ENCODE peak calls at places on chromosomes 13 and 19, in five cellular contexts. G, Z, Y, V and K are unnamed samples.

GRCh38 chr13:68810660-68811059 is 1297.0 kb upstream of the ATXN8OS start:
- DNase-seq in Y (peak), Z (no peak), V (no peak), G (no peak), K (peak)

GRCh38 chr13:34021619-34022018 is 203.7 kb downstream of the RFC3 start:
- DNase-seq in V (no peak), Y (no peak), Z (no peak), G (no peak), K (no peak)

GRCh38 chr13:94178625-94179244 is 300.7 kb downstream of the DCT start:
- DNase-seq in Z (no peak), V (no peak), G (no peak), Y (no peak), K (no peak)

GRCh38 chr13:74346960-74347359 is 212.8 kb upstream of the KLF12 start:
- DNase-seq in V (no peak), Z (no peak), Y (peak), G (no peak), K (no peak)

GRCh38 chr13:100721885-100722512 is 47.4 kb upstream of the TMTC4 start:
- DNase-seq in G (peak), Y (peak), Z (peak), V (no peak), K (peak)

GRCh38 chr13:64088491-64088890 is 2672.8 kb upstream of the PCDH20 start:
- DNase-seq in Z (no peak), G (no peak), Y (no peak), V (no peak), K (no peak)

GRCh38 chr13:77002590-77003190 is 10.8 kb downstream of the CLN5 start:
- DNase-seq in Y (peak), Z (peak), V (no peak), G (peak), K (peak)

GRCh38 chr13:30737511-30738342 is 2.4 kb downstream of the ALOX5AP start:
- DNase-seq in V (no peak), Z (no peak), G (no peak), Y (no peak), K (no peak)

GRCh38 chr19:32388393-32388724 is 17.2 kb upstream of the DPY19L3 start:
- DNase-seq in V (no peak), G (peak), Y (no peak), Z (no peak), K (no peak)

GRCh38 chr19:12952488-12953455 is 4.3 kb downstream of the GADD45GIP1 start:
- DNase-seq in G (peak), Y (no peak), V (no peak), Z (peak), K (no peak)

GRCh38 chr19:32824136-32824835 is 45.3 kb downstream of the SLC7A9 start:
- DNase-seq in Y (no peak), Z (no peak), G (no peak), V (no peak), K (no peak)

GRCh38 chr13:26749905-26750304 is 10.7 kb downstream of the GPR12 start:
- DNase-seq in Z (no peak), G (no peak), V (no peak), Y (no peak), K (no peak)

GRCh38 chr19:17655751-17656480 is 32.2 kb downstream of the UNC13A start:
- DNase-seq in V (no peak), Z (no peak), Y (no peak), G (no peak), K (no peak)

GRCh38 chr19:32865326-32865725 is 4.2 kb downstream of the SLC7A9 start:
- DNase-seq in V (no peak), Z (no peak), G (no peak), Y (no peak), K (no peak)

GRCh38 chr13:46386426-46386995 is 541 bp downstream of the RUBCNL start:
- DNase-seq in Z (peak), Y (peak), G (peak), V (no peak), K (no peak)

GRCh38 chr13:111974065-111974640 is 92.8 kb upstream of the SOX1 start:
- DNase-seq in V (no peak), Z (no peak), G (no peak), Y (no peak), K (no peak)

GRCh38 chr19:6587093-6587820 is 3.7 kb downstream of the CD70 start:
- DNase-seq in Y (no peak), V (no peak), G (peak), Z (no peak), K (peak)

GRCh38 chr19:46635920-46636761 is at the start of gene GNG8:
- DNase-seq in Z (no peak), V (no peak), Y (peak), G (no peak), K (peak)

GRCh38 chr19:46631481-46631880 is 4.5 kb downstream of the GNG8 start:
- DNase-seq in V (no peak), G (peak), Z (no peak), Y (no peak), K (no peak)

GRCh38 chr19:46634656-46635218 is 1.3 kb downstream of the GNG8 start:
- DNase-seq in V (no peak), Y (no peak), Z (no peak), G (no peak), K (no peak)

GRCh38 chr19:46633130-46633529 is 2.9 kb downstream of the GNG8 start:
- DNase-seq in Z (no peak), G (no peak), V (no peak), Y (no peak), K (no peak)

GRCh38 chr19:46634045-46634655 is 1.9 kb downstream of the GNG8 start:
- DNase-seq in Z (peak), Y (peak), G (peak), V (no peak), K (peak)
- H3K4me3 ChIP-seq in Z (peak), Y (peak), G (peak), V (peak), K (peak)

DNA sequence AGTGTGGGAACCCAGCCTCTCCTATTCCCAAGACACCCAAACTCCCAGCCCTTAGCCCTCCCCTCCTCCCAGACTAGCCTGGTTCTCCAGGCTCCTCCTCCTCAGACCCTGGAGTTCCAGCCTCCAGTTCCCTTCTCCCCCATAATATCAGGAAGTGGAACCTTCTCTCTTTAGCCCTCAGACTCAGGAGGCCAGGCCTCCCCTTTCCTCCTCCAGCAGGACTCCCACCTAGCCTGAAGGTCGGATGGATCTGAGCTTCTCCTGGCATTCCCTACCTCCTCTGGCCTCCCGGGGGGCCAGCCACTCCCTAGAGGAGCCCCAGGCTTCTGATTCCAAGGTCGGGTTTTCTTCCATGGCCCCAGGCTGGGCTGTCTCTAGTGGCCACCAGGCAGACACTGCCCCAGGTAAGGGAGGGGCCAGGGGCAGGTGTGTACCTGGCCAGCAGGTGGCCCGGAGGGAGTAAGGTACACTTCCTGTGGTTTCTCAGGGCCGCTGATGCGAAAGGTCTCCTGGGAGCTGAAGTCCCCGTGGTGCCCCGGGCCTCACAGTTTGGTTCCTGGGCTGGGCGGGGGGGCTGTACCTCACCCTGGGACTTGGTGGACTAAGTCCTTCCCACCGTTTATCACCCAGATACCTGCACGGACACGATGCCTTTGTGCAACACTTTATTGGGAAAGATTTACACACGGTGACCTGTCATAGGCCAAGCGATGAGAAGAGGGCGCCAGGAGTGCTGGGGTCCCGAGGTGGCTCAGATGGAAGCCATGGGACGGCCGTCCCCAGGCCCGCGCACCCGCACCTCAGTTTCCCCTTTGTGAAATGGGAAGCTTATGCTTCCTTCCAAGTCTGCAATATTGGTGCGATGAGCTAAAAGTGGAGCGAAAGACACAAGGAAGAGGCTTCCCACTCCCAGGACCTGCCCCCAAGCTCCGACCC is at the start of gene TMC4:
- DNase-seq in G (peak), V (no peak), Y (no peak), Z (no peak), K (peak)
- H3K4me3 ChIP-seq in G (no peak), V (peak), Y (no peak), Z (no peak), K (peak)

DNA sequence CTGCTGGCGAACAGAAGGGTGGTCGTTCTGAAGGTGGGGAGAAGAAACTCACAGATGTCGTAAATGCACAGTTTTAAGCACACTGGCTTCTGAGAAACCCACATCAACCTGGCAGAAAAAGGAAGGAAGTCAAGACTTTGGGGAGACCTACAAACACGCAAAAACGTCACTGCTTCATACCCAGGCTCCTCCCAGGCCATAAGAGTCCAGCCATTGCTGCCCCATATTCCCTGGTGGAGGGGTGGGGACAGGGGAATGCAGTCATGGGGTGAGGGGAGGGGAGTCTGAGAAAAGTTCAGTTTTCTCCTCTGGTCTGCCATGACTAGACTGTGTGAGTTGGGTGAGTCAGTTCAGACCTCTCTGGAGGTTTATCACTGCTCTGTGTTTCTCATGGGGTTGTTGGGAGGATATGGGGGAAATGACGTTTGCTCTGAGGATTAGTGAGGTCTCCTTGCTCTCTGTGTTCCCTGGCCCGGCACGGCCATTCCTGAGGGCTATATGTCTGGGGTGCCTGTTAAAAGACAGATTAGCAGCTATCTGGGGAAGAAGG is 139.0 kb downstream of the FLT1 start:
- DNase-seq in Z (peak), V (no peak), G (peak), Y (no peak), K (no peak)
- H3K4me3 ChIP-seq in Z (no peak), V (no peak), G (no peak), Y (no peak), K (no peak)

DNA sequence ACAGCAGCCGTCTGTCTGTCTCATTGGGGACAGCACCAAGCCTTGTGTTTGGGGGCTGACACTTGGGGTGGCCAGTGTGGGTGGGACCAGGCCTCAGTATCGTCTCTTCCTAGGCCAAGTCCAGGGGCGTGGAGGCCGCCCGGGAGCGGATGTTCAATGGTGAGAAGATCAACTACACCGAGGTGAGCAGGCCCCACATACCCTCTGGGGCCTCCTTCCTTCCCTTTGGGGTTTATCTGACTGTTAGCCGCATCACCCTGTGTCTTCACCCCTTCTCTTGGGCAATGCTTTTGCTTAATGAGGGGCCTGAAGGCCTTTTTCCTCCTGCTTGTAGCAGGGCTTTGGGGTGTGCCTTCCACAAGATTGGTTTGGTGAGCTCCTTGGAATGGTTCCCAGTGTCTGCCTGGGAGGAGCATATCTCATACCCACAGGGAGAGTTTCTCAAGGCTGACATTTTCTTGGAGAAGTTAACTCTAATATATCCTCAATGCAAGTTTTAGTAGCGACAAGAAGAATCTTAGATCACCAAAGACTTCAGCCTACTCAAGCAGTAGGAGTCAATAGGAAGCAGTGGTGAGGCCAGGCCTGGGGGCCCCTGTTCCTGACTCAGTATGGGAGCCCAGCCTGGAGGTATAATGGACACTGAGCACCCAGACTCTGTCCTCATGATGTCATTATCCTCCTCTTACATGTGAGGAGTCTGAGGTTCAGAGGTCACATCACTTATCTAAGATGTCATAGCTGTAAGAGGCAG is 1.9 kb downstream of the GPI start:
- DNase-seq in Z (peak), V (no peak), G (peak), Y (no peak), K (no peak)
- H3K4me3 ChIP-seq in Z (no peak), V (no peak), G (no peak), Y (peak), K (peak)

GRCh38 chr19:1286451-1286858 is 782 bp downstream of the EFNA2 start:
- DNase-seq in Y (no peak), G (no peak), V (no peak), Z (no peak), K (no peak)

GRCh38 chr19:1285737-1286360 is at the start of gene EFNA2:
- DNase-seq in V (no peak), G (no peak), Y (peak), Z (no peak), K (no peak)

GRCh38 chr19:1283917-1284292 is 1.8 kb upstream of the EFNA2 start:
- DNase-seq in Y (no peak), Z (no peak), G (no peak), V (no peak), K (no peak)

GRCh38 chr19:1284293-1284978 is 1.2 kb upstream of the EFNA2 start:
- DNase-seq in G (no peak), V (no peak), Y (no peak), Z (no peak), K (peak)

DNA sequence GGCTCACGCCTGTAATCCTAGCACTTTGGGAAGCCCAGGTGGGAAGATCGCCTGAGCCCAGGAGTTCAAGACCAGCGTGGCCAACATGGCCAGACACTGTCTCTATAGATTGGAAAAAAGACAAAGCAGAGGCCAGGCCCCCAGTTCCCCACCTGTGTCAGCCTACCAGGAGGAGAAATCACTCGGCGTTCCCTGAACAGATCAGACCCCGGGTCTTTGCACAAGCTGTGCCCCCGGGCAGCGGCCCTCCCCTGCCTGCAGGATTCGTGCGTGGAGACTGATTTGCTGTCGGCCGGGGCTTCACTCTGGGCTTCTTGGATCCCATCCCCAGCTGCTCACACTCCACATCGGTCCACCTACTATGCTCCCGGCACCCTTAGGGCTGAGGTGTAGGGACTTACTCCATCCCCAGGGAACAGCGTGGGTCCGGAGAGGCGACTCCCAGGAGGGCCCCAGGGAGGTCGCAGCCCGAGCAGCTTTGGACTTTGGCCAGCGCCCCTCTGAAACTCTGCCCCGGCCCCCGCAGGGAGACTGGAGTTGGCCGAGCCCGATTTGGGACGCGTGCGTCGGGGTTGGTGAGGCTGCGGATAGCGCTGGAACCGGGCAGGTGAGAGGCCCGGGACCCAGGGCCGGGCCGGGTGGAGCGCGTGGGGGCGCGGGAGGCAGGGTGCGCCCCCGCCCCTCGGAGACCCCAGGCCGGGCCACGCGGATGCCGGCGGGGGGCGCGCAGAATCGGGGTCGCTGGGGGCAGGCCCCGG is 515 bp upstream of the EFNA2 start:
- DNase-seq in V (no peak), Y (peak), G (no peak), Z (no peak), K (no peak)
- H3K4me3 ChIP-seq in V (no peak), Y (peak), G (no peak), Z (no peak), K (peak)

GRCh38 chr19:4060621-4061177 is 6.0 kb downstream of the ZBTB7A start:
- DNase-seq in G (no peak), Z (no peak), V (no peak), Y (no peak), K (no peak)

GRCh38 chr19:4058696-4059492 is 7.8 kb downstream of the ZBTB7A start:
- DNase-seq in Z (no peak), Y (no peak), V (no peak), G (no peak), K (no peak)

GRCh38 chr19:4059931-4060620 is 6.6 kb downstream of the ZBTB7A start:
- DNase-seq in V (no peak), G (peak), Y (no peak), Z (no peak), K (no peak)

GRCh38 chr19:4057913-4058695 is 8.6 kb downstream of the ZBTB7A start:
- DNase-seq in Z (peak), G (peak), Y (no peak), V (no peak), K (peak)

GRCh38 chr19:4059493-4059880 is 7.2 kb downstream of the ZBTB7A start:
- DNase-seq in Y (no peak), V (no peak), G (no peak), Z (no peak), K (no peak)
- H3K4me3 ChIP-seq in Y (no peak), V (no peak), G (peak), Z (no peak), K (no peak)

GRCh38 chr19:50557009-50557613 is 11.1 kb downstream of the LRRC4B start:
- DNase-seq in V (no peak), Y (no peak), G (no peak), Z (no peak), K (peak)
- H3K4me3 ChIP-seq in V (no peak), Y (peak), G (no peak), Z (no peak), K (peak)